ENCODE peak calls at places on chromosomes 2 and 18, in five cellular contexts. One of them, this sample, is unnamed.

GRCh38 chr2:139721454-139721995 is 941.3 kb upstream of the NXPH2 start:
- DNase-seq in NCI-H1092 treated with DMSO at 0.1 percent for 48 hours: peak
- DNase-seq in activated naive CD8-positive, alpha-beta T cell treated with anti-CD3 and anti-CD28 coated beads, Interleukin-2, amount 10 ng/mL, durations not matched to agents 7 days and 5 days: no peak
- DNase-seq in NCI-H2081: no peak
- DNase-seq in C1 segment of cervical spinal cord: no peak
- DNase-seq in this sample: no peak

GRCh38 chr2:163877316-163877715 is 141.5 kb upstream of the FIGN start:
- DNase-seq in NCI-H1092 treated with DMSO at 0.1 percent for 48 hours: no peak
- DNase-seq in activated naive CD8-positive, alpha-beta T cell treated with anti-CD3 and anti-CD28 coated beads, Interleukin-2, amount 10 ng/mL, durations not matched to agents 7 days and 5 days: no peak
- DNase-seq in NCI-H2081: no peak
- DNase-seq in C1 segment of cervical spinal cord: no peak
- DNase-seq in this sample: no peak

GRCh38 chr2:234955091-234955511 is 3.3 kb downstream of the SH3BP4 start:
- DNase-seq in NCI-H1092 treated with DMSO at 0.1 percent for 48 hours: no peak
- DNase-seq in activated naive CD8-positive, alpha-beta T cell treated with anti-CD3 and anti-CD28 coated beads, Interleukin-2, amount 10 ng/mL, durations not matched to agents 7 days and 5 days: no peak
- DNase-seq in NCI-H2081: no peak
- DNase-seq in C1 segment of cervical spinal cord: peak
- DNase-seq in this sample: no peak

GRCh38 chr2:78754930-78755329 is 270.6 kb upstream of the REG3G start:
- DNase-seq in NCI-H1092 treated with DMSO at 0.1 percent for 48 hours: no peak
- DNase-seq in activated naive CD8-positive, alpha-beta T cell treated with anti-CD3 and anti-CD28 coated beads, Interleukin-2, amount 10 ng/mL, durations not matched to agents 7 days and 5 days: no peak
- DNase-seq in NCI-H2081: no peak
- DNase-seq in C1 segment of cervical spinal cord: no peak
- DNase-seq in this sample: no peak

GRCh38 chr18:6414118-6414722 is 491 bp downstream of the L3MBTL4 start:
- DNase-seq in NCI-H1092 treated with DMSO at 0.1 percent for 48 hours: peak
- DNase-seq in activated naive CD8-positive, alpha-beta T cell treated with anti-CD3 and anti-CD28 coated beads, Interleukin-2, amount 10 ng/mL, durations not matched to agents 7 days and 5 days: peak
- DNase-seq in NCI-H2081: peak
- DNase-seq in C1 segment of cervical spinal cord: peak
- DNase-seq in this sample: no peak

GRCh38 chr2:112024896-112025491 is 30.1 kb upstream of the TMEM87B start:
- DNase-seq in NCI-H1092 treated with DMSO at 0.1 percent for 48 hours: no peak
- DNase-seq in activated naive CD8-positive, alpha-beta T cell treated with anti-CD3 and anti-CD28 coated beads, Interleukin-2, amount 10 ng/mL, durations not matched to agents 7 days and 5 days: no peak
- DNase-seq in NCI-H2081: no peak
- DNase-seq in C1 segment of cervical spinal cord: no peak
- DNase-seq in this sample: no peak

GRCh38 chr2:189225032-189225431 is 45.5 kb upstream of the COL5A2 start:
- DNase-seq in NCI-H1092 treated with DMSO at 0.1 percent for 48 hours: no peak
- DNase-seq in activated naive CD8-positive, alpha-beta T cell treated with anti-CD3 and anti-CD28 coated beads, Interleukin-2, amount 10 ng/mL, durations not matched to agents 7 days and 5 days: no peak
- DNase-seq in NCI-H2081: no peak
- DNase-seq in C1 segment of cervical spinal cord: no peak
- DNase-seq in this sample: no peak

GRCh38 chr2:220460257-220460985 is 833.0 kb downstream of the SLC4A3 start:
- DNase-seq in NCI-H1092 treated with DMSO at 0.1 percent for 48 hours: no peak
- DNase-seq in activated naive CD8-positive, alpha-beta T cell treated with anti-CD3 and anti-CD28 coated beads, Interleukin-2, amount 10 ng/mL, durations not matched to agents 7 days and 5 days: no peak
- DNase-seq in NCI-H2081: no peak
- DNase-seq in C1 segment of cervical spinal cord: no peak
- DNase-seq in this sample: no peak

GRCh38 chr2:195622966-195623365 is 34.1 kb upstream of the SLC39A10 start:
- DNase-seq in NCI-H1092 treated with DMSO at 0.1 percent for 48 hours: no peak
- DNase-seq in activated naive CD8-positive, alpha-beta T cell treated with anti-CD3 and anti-CD28 coated beads, Interleukin-2, amount 10 ng/mL, durations not matched to agents 7 days and 5 days: no peak
- DNase-seq in NCI-H2081: no peak
- DNase-seq in C1 segment of cervical spinal cord: no peak
- DNase-seq in this sample: no peak

GRCh38 chr2:239116456-239117246 is 268.8 kb downstream of the TWIST2 start:
- DNase-seq in NCI-H1092 treated with DMSO at 0.1 percent for 48 hours: no peak
- DNase-seq in activated naive CD8-positive, alpha-beta T cell treated with anti-CD3 and anti-CD28 coated beads, Interleukin-2, amount 10 ng/mL, durations not matched to agents 7 days and 5 days: no peak
- DNase-seq in NCI-H2081: no peak
- DNase-seq in C1 segment of cervical spinal cord: no peak
- DNase-seq in this sample: no peak

This sample was measured in Jurkat, Clone E6-1.